ENCODE peak calls at places on chromosome 3, in eight cellular contexts. One of them, this sample, is unnamed.

GRCh38 chr3:52227117-52227516 is 1.7 kb upstream of the TLR9 start:
- DNase-seq in upper lobe of right lung: peak; percentile 34
- DNase-seq in body of pancreas: no peak
- DNase-seq in pancreas: no peak
- DNase-seq in fibroblast of pulmonary artery: no peak
- DNase-seq in BE2C: no peak
- DNase-seq in choroid plexus epithelial cell: no peak
- DNase-seq in GM06990: no peak
- DNase-seq in this sample: no peak

GRCh38 chr3:60017631-60018030 is 967.8 kb upstream of the CFAP20DC start:
- DNase-seq in upper lobe of right lung: no peak
- DNase-seq in body of pancreas: no peak
- DNase-seq in pancreas: no peak
- DNase-seq in fibroblast of pulmonary artery: no peak
- DNase-seq in BE2C: no peak
- DNase-seq in choroid plexus epithelial cell: peak; percentile 2
- DNase-seq in GM06990: peak; percentile 29
- DNase-seq in this sample: no peak

GRCh38 chr3:115134648-115135347 is 12.3 kb downstream of the ZBTB20 start:
- DNase-seq in upper lobe of right lung: no peak
- DNase-seq in body of pancreas: no peak
- DNase-seq in pancreas: no peak
- DNase-seq in fibroblast of pulmonary artery: no peak
- DNase-seq in BE2C: no peak
- DNase-seq in choroid plexus epithelial cell: no peak
- DNase-seq in GM06990: no peak
- DNase-seq in this sample: no peak

GRCh38 chr3:21446937-21447336 is 304.1 kb downstream of the ZNF385D start:
- DNase-seq in upper lobe of right lung: no peak
- DNase-seq in body of pancreas: no peak
- DNase-seq in pancreas: no peak
- DNase-seq in fibroblast of pulmonary artery: no peak
- DNase-seq in BE2C: no peak
- DNase-seq in choroid plexus epithelial cell: no peak
- DNase-seq in GM06990: no peak
- DNase-seq in this sample: no peak

GRCh38 chr3:187783098-187783497 is 37.8 kb upstream of the BCL6 start:
- DNase-seq in upper lobe of right lung: no peak
- DNase-seq in body of pancreas: peak; percentile 11
- DNase-seq in pancreas: no peak
- DNase-seq in fibroblast of pulmonary artery: peak; percentile 85
- DNase-seq in BE2C: no peak
- DNase-seq in choroid plexus epithelial cell: peak; percentile 88
- DNase-seq in GM06990: no peak
- DNase-seq in this sample: peak; percentile 89

GRCh38 chr3:172289583-172289982 is 158.7 kb downstream of the GHSR start:
- DNase-seq in upper lobe of right lung: no peak
- DNase-seq in body of pancreas: peak; percentile 38
- DNase-seq in pancreas: no peak
- DNase-seq in fibroblast of pulmonary artery: no peak
- DNase-seq in BE2C: peak; percentile 56
- DNase-seq in choroid plexus epithelial cell: no peak
- DNase-seq in GM06990: peak; percentile 1
- DNase-seq in this sample: no peak

GRCh38 chr3:78101363-78101762 is 1061.5 kb downstream of the ROBO2 start:
- DNase-seq in upper lobe of right lung: no peak
- DNase-seq in body of pancreas: no peak
- DNase-seq in pancreas: no peak
- DNase-seq in fibroblast of pulmonary artery: peak; percentile 44
- DNase-seq in BE2C: peak; percentile 21
- DNase-seq in choroid plexus epithelial cell: peak; percentile 54
- DNase-seq in GM06990: no peak
- DNase-seq in this sample: peak; percentile 32

GRCh38 chr3:184145120-184145524 is 10.0 kb downstream of the EIF2B5 start:
- DNase-seq in upper lobe of right lung: peak; percentile 66
- DNase-seq in body of pancreas: peak; percentile 78
- DNase-seq in pancreas: peak; percentile 63
- DNase-seq in fibroblast of pulmonary artery: peak; percentile 74
- DNase-seq in BE2C: peak; percentile 60
- DNase-seq in choroid plexus epithelial cell: peak; percentile 78
- DNase-seq in GM06990: no peak
- DNase-seq in this sample: peak; percentile 70

GRCh38 chr3:72604287-72604686 is 244.0 kb downstream of the SHQ1 start:
- DNase-seq in upper lobe of right lung: no peak
- DNase-seq in body of pancreas: no peak
- DNase-seq in pancreas: no peak
- DNase-seq in fibroblast of pulmonary artery: no peak
- DNase-seq in BE2C: no peak
- DNase-seq in choroid plexus epithelial cell: no peak
- DNase-seq in GM06990: no peak
- DNase-seq in this sample: no peak

GRCh38 chr3:156865732-156866131 is 39.6 kb downstream of the LEKR1 start:
- DNase-seq in upper lobe of right lung: no peak
- DNase-seq in body of pancreas: no peak
- DNase-seq in pancreas: no peak
- DNase-seq in fibroblast of pulmonary artery: peak; percentile 36
- DNase-seq in BE2C: no peak
- DNase-seq in choroid plexus epithelial cell: peak; percentile 38
- DNase-seq in GM06990: no peak
- DNase-seq in this sample: peak; percentile 26
- TF ChIP-seq CTCF in upper lobe of right lung: no peak
- TF ChIP-seq CTCF in body of pancreas: no peak
- TF ChIP-seq CTCF in pancreas: no peak
- TF ChIP-seq CTCF in fibroblast of pulmonary artery: peak; percentile 1
- TF ChIP-seq CTCF in BE2C: no peak
- TF ChIP-seq CTCF in choroid plexus epithelial cell: peak; percentile 15
- TF ChIP-seq CTCF in GM06990: no peak
- TF ChIP-seq CTCF in this sample: no peak

DNA sequence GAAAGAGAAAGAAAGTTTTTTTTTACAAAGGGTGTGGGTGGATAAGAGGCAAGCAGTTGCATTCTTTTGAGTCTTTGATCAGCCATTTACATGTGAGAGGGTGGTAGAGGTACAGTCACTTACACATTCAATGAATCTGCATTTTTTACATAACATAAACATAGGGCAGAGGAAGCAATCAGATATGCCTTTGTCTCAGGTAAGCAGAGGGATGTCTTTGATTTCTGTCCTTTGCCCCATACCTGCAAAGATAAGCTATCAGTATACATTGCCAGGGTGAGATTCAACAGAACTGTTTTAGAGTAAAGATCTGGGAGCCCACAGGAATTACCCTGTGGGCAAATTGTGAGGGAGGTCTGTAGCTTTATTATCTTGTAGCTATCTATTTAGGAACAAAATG is 5.4 kb upstream of the PPP1R2 start:
- DNase-seq in upper lobe of right lung: no peak
- DNase-seq in body of pancreas: no peak
- DNase-seq in pancreas: no peak
- DNase-seq in fibroblast of pulmonary artery: no peak
- DNase-seq in BE2C: no peak
- DNase-seq in choroid plexus epithelial cell: no peak
- DNase-seq in GM06990: no peak
- DNase-seq in this sample: no peak
- H3K4me3 ChIP-seq in upper lobe of right lung: no peak overlapping the region
- H3K4me3 ChIP-seq in body of pancreas: no peak overlapping the region
- H3K4me3 ChIP-seq in pancreas: no peak overlapping the region
- H3K4me3 ChIP-seq in fibroblast of pulmonary artery: no peak overlapping the region
- H3K4me3 ChIP-seq in BE2C: no peak overlapping the region
- H3K4me3 ChIP-seq in choroid plexus epithelial cell: no peak overlapping the region
- H3K4me3 ChIP-seq in GM06990: no peak overlapping the region
- H3K4me3 ChIP-seq in this sample: no peak overlapping the region

GRCh38 chr3:27939510-27939909 is 217.4 kb upstream of the EOMES start:
- DNase-seq in upper lobe of right lung: no peak
- DNase-seq in body of pancreas: no peak
- DNase-seq in pancreas: no peak
- DNase-seq in fibroblast of pulmonary artery: no peak
- DNase-seq in BE2C: no peak
- DNase-seq in choroid plexus epithelial cell: peak; percentile 0
- DNase-seq in GM06990: no peak
- DNase-seq in this sample: no peak

GRCh38 chr3:27945229-27945628 is 223.1 kb upstream of the EOMES start:
- DNase-seq in upper lobe of right lung: no peak
- DNase-seq in body of pancreas: no peak
- DNase-seq in pancreas: no peak
- DNase-seq in fibroblast of pulmonary artery: no peak
- DNase-seq in BE2C: no peak
- DNase-seq in choroid plexus epithelial cell: no peak
- DNase-seq in GM06990: no peak
- DNase-seq in this sample: no peak

GRCh38 chr3:27939940-27940339 is 217.8 kb upstream of the EOMES start:
- DNase-seq in upper lobe of right lung: no peak
- DNase-seq in body of pancreas: no peak
- DNase-seq in pancreas: no peak
- DNase-seq in fibroblast of pulmonary artery: peak; percentile 23
- DNase-seq in BE2C: no peak
- DNase-seq in choroid plexus epithelial cell: peak; percentile 60
- DNase-seq in GM06990: no peak
- DNase-seq in this sample: peak; percentile 63

GRCh38 chr3:27943106-27943505 is 221.0 kb upstream of the EOMES start:
- DNase-seq in upper lobe of right lung: no peak
- DNase-seq in body of pancreas: peak; percentile 35
- DNase-seq in pancreas: no peak
- DNase-seq in fibroblast of pulmonary artery: peak; percentile 19
- DNase-seq in BE2C: peak; percentile 4
- DNase-seq in choroid plexus epithelial cell: peak; percentile 40
- DNase-seq in GM06990: no peak
- DNase-seq in this sample: peak; percentile 45
- TF ChIP-seq CTCF in upper lobe of right lung: peak; percentile 32
- TF ChIP-seq CTCF in body of pancreas: peak; percentile 33
- TF ChIP-seq CTCF in pancreas: no peak
- TF ChIP-seq CTCF in fibroblast of pulmonary artery: peak; percentile 41
- TF ChIP-seq CTCF in BE2C: no peak
- TF ChIP-seq CTCF in choroid plexus epithelial cell: peak; percentile 61
- TF ChIP-seq CTCF in GM06990: peak; percentile 25
- TF ChIP-seq CTCF in this sample: peak; percentile 59

GRCh38 chr3:11226042-11226370 is 46.2 kb upstream of the ATG7 start:
- DNase-seq in upper lobe of right lung: no peak
- DNase-seq in body of pancreas: peak; percentile 24
- DNase-seq in pancreas: no peak
- DNase-seq in fibroblast of pulmonary artery: no peak
- DNase-seq in BE2C: no peak
- DNase-seq in choroid plexus epithelial cell: no peak
- DNase-seq in GM06990: no peak
- DNase-seq in this sample: no peak

GRCh38 chr3:11224010-11224409 is 48.2 kb upstream of the ATG7 start:
- DNase-seq in upper lobe of right lung: no peak
- DNase-seq in body of pancreas: no peak
- DNase-seq in pancreas: no peak
- DNase-seq in fibroblast of pulmonary artery: no peak
- DNase-seq in BE2C: no peak
- DNase-seq in choroid plexus epithelial cell: no peak
- DNase-seq in GM06990: no peak
- DNase-seq in this sample: no peak

GRCh38 chr3:11221818-11222217 is 50.4 kb upstream of the ATG7 start:
- DNase-seq in upper lobe of right lung: no peak
- DNase-seq in body of pancreas: no peak
- DNase-seq in pancreas: no peak
- DNase-seq in fibroblast of pulmonary artery: peak; percentile 38
- DNase-seq in BE2C: no peak
- DNase-seq in choroid plexus epithelial cell: peak; percentile 60
- DNase-seq in GM06990: no peak
- DNase-seq in this sample: peak; percentile 34

GRCh38 chr3:11228041-11228440 is 44.2 kb upstream of the ATG7 start:
- DNase-seq in upper lobe of right lung: no peak
- DNase-seq in body of pancreas: no peak
- DNase-seq in pancreas: no peak
- DNase-seq in fibroblast of pulmonary artery: no peak
- DNase-seq in BE2C: no peak
- DNase-seq in choroid plexus epithelial cell: no peak
- DNase-seq in GM06990: no peak
- DNase-seq in this sample: no peak

DNA sequence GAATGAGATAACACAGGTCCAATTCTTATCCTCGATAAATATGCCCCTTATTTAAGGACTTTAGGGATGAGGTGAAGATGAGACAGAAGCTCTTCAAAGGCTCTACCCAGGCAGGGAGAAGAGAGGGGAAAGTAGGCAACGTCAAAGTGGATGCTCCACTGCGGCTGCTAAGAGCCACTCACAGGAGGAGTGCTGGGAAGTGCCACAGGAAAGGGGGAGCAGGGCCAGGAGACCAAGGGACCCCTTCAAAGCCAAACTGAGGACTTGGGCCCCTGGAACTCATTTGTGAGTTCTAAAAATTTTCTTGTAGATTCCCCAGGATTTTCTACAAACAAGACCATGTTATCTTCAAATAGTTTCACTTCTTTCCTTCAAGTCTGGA is 47.3 kb upstream of the ATG7 start:
- DNase-seq in upper lobe of right lung: no peak
- DNase-seq in body of pancreas: no peak
- DNase-seq in pancreas: no peak
- DNase-seq in fibroblast of pulmonary artery: no peak
- DNase-seq in BE2C: no peak
- DNase-seq in choroid plexus epithelial cell: no peak
- DNase-seq in GM06990: no peak
- DNase-seq in this sample: no peak
- H3K4me3 ChIP-seq in upper lobe of right lung: peak overlapping the region; percentile 53
- H3K4me3 ChIP-seq in body of pancreas: no peak overlapping the region
- H3K4me3 ChIP-seq in pancreas: no peak overlapping the region
- H3K4me3 ChIP-seq in fibroblast of pulmonary artery: peak overlapping the region; percentile 44
- H3K4me3 ChIP-seq in BE2C: no peak overlapping the region
- H3K4me3 ChIP-seq in choroid plexus epithelial cell: no peak overlapping the region
- H3K4me3 ChIP-seq in GM06990: no peak overlapping the region
- H3K4me3 ChIP-seq in this sample: no peak overlapping the region

GRCh38 chr3:140250010-140250825 is 315.2 kb downstream of the CLSTN2 start:
- DNase-seq in upper lobe of right lung: no peak
- DNase-seq in body of pancreas: no peak
- DNase-seq in pancreas: no peak
- DNase-seq in fibroblast of pulmonary artery: no peak
- DNase-seq in BE2C: no peak
- DNase-seq in choroid plexus epithelial cell: no peak
- DNase-seq in GM06990: no peak
- DNase-seq in this sample: no peak
- TF ChIP-seq CTCF in upper lobe of right lung: no peak
- TF ChIP-seq CTCF in body of pancreas: no peak
- TF ChIP-seq CTCF in pancreas: no peak
- TF ChIP-seq CTCF in fibroblast of pulmonary artery: no peak
- TF ChIP-seq CTCF in BE2C: no peak
- TF ChIP-seq CTCF in choroid plexus epithelial cell: no peak
- TF ChIP-seq CTCF in GM06990: no peak
- TF ChIP-seq CTCF in this sample: no peak

DNA sequence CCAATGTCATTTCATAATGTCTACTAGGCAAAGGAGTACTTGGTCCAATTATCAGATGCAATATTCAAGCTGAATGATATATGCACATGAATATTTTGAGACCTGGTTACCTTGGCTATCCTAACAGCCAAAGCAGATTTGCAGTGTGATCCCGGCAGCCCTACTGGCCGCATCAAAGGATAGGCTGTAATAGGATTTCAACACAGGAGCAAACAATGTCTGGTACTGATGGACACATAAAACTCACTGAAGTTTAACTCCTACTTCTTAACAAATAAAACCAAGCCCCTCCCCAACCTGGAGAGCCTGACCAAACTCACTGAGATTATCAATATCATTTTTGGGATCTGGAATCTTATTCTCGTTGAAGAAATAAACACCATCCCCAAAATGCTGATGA is 130.2 kb downstream of the FOXP1 start:
- DNase-seq in upper lobe of right lung: no peak
- DNase-seq in body of pancreas: no peak
- DNase-seq in pancreas: no peak
- DNase-seq in fibroblast of pulmonary artery: no peak
- DNase-seq in BE2C: no peak
- DNase-seq in choroid plexus epithelial cell: no peak
- DNase-seq in GM06990: no peak
- DNase-seq in this sample: no peak
- H3K4me3 ChIP-seq in upper lobe of right lung: no peak overlapping the region
- H3K4me3 ChIP-seq in body of pancreas: no peak overlapping the region
- H3K4me3 ChIP-seq in pancreas: no peak overlapping the region
- H3K4me3 ChIP-seq in fibroblast of pulmonary artery: no peak overlapping the region
- H3K4me3 ChIP-seq in BE2C: no peak overlapping the region
- H3K4me3 ChIP-seq in choroid plexus epithelial cell: no peak overlapping the region
- H3K4me3 ChIP-seq in GM06990: no peak overlapping the region
- H3K4me3 ChIP-seq in this sample: no peak overlapping the region

This sample was measured in cardiac fibroblast.